ENCODE peak calls at places on chromosome 11, in four cellular contexts. One of them, this sample, is unnamed.

GRCh38 chr11:108788565-108789199 is 123.8 kb downstream of the DDX10 start:
- DNase-seq in psoas muscle: no peak
- DNase-seq in stomach: no peak
- DNase-seq in spleen: no peak
- DNase-seq in this sample: no peak

GRCh38 chr11:32893947-32894827 is 1.6 kb downstream of the QSER1 start:
- DNase-seq in psoas muscle: no peak
- DNase-seq in stomach: no peak
- DNase-seq in spleen: no peak
- DNase-seq in this sample: no peak

GRCh38 chr11:110679323-110679980 is 32.8 kb downstream of the ARHGAP20 start:
- DNase-seq in psoas muscle: no peak
- DNase-seq in stomach: no peak
- DNase-seq in spleen: no peak
- DNase-seq in this sample: no peak

GRCh38 chr11:126498281-126498680 is 142.8 kb downstream of the ST3GAL4 start:
- DNase-seq in psoas muscle: no peak
- DNase-seq in stomach: no peak
- DNase-seq in spleen: no peak
- DNase-seq in this sample: no peak

GRCh38 chr11:45927684-45928413 is 5.4 kb downstream of the LARGE2 start:
- DNase-seq in psoas muscle: no peak
- DNase-seq in stomach: no peak
- DNase-seq in spleen: peak; percentile 76
- DNase-seq in this sample: no peak

GRCh38 chr11:35918716-35919115 is 25.1 kb upstream of the LDLRAD3 start:
- DNase-seq in psoas muscle: no peak
- DNase-seq in stomach: no peak
- DNase-seq in spleen: no peak
- DNase-seq in this sample: no peak

GRCh38 chr11:46737699-46738098 is 18.7 kb downstream of the F2 start:
- DNase-seq in psoas muscle: no peak
- DNase-seq in stomach: no peak
- DNase-seq in spleen: peak; percentile 7
- DNase-seq in this sample: no peak

GRCh38 chr11:68343761-68344256 is 31.4 kb downstream of the LRP5 start:
- DNase-seq in psoas muscle: no peak
- DNase-seq in stomach: peak; percentile 41
- DNase-seq in spleen: no peak
- DNase-seq in this sample: no peak

GRCh38 chr11:45279645-45280044 is 6.5 kb downstream of the SYT13 start:
- DNase-seq in psoas muscle: no peak
- DNase-seq in stomach: no peak
- DNase-seq in spleen: no peak
- DNase-seq in this sample: no peak

GRCh38 chr11:42524534-42525227 is 787.1 kb upstream of the API5 start:
- DNase-seq in psoas muscle: no peak
- DNase-seq in stomach: peak; percentile 45
- DNase-seq in spleen: no peak
- DNase-seq in this sample: peak; percentile 33

GRCh38 chr11:45204761-45205160 is 58.3 kb downstream of the PRDM11 start:
- DNase-seq in psoas muscle: no peak
- DNase-seq in stomach: no peak
- DNase-seq in spleen: no peak
- DNase-seq in this sample: no peak

GRCh38 chr11:69134957-69135356 is 20.8 kb upstream of the SMIM38 start:
- DNase-seq in psoas muscle: no peak
- DNase-seq in stomach: peak; percentile 64
- DNase-seq in spleen: peak; percentile 23
- DNase-seq in this sample: no peak

GRCh38 chr11:46239801-46240061 is 37.7 kb upstream of the CREB3L1 start:
- DNase-seq in psoas muscle: no peak
- DNase-seq in stomach: no peak
- DNase-seq in spleen: no peak
- DNase-seq in this sample: no peak

GRCh38 chr11:83508804-83509203 is 222.6 kb upstream of the CCDC90B start:
- DNase-seq in psoas muscle: no peak
- DNase-seq in stomach: no peak
- DNase-seq in spleen: no peak
- DNase-seq in this sample: no peak

GRCh38 chr11:70614034-70614681 is 215.8 kb downstream of the CTTN start:
- DNase-seq in psoas muscle: no peak
- DNase-seq in stomach: no peak
- DNase-seq in spleen: no peak
- DNase-seq in this sample: no peak

GRCh38 chr11:127058524-127058923 is 58.0 kb upstream of the KIRREL3 start:
- DNase-seq in psoas muscle: no peak
- DNase-seq in stomach: no peak
- DNase-seq in spleen: no peak
- DNase-seq in this sample: no peak

GRCh38 chr11:64164392-64165312 is 1.3 kb downstream of the MACROD1 start:
- DNase-seq in psoas muscle: peak; percentile 89
- DNase-seq in stomach: peak; percentile 35
- DNase-seq in spleen: no peak
- DNase-seq in this sample: no peak

GRCh38 chr11:45391168-45391850 is 105.2 kb upstream of the SYT13 start:
- DNase-seq in psoas muscle: no peak
- DNase-seq in stomach: no peak
- DNase-seq in spleen: no peak
- DNase-seq in this sample: no peak

GRCh38 chr11:120900642-120901041 is 123.3 kb upstream of the TBCEL start:
- DNase-seq in psoas muscle: no peak
- DNase-seq in stomach: no peak
- DNase-seq in spleen: peak; percentile 54
- DNase-seq in this sample: no peak

GRCh38 chr11:19431059-19431398 is 190.3 kb upstream of the E2F8 start:
- DNase-seq in psoas muscle: no peak
- DNase-seq in stomach: peak; percentile 31
- DNase-seq in spleen: no peak
- DNase-seq in this sample: no peak

GRCh38 chr11:12150831-12151382 is 40.5 kb downstream of the MICAL2 start:
- DNase-seq in psoas muscle: no peak
- DNase-seq in stomach: no peak
- DNase-seq in spleen: peak; percentile 15
- DNase-seq in this sample: no peak

GRCh38 chr11:126194121-126194543 is 17.3 kb downstream of the RPUSD4 start:
- DNase-seq in psoas muscle: no peak
- DNase-seq in stomach: peak; percentile 34
- DNase-seq in spleen: no peak
- DNase-seq in this sample: no peak

GRCh38 chr11:96169250-96169649 is 173.7 kb downstream of the MAML2 start:
- DNase-seq in psoas muscle: no peak
- DNase-seq in stomach: no peak
- DNase-seq in spleen: no peak
- DNase-seq in this sample: no peak

GRCh38 chr11:72395993-72396392 is 38.3 kb downstream of the CLPB start:
- DNase-seq in psoas muscle: no peak
- DNase-seq in stomach: no peak
- DNase-seq in spleen: no peak
- DNase-seq in this sample: no peak

GRCh38 chr11:24617856-24618255 is 121.0 kb downstream of the LUZP2 start:
- DNase-seq in psoas muscle: no peak
- DNase-seq in stomach: no peak
- DNase-seq in spleen: no peak
- DNase-seq in this sample: no peak

GRCh38 chr11:23359297-23359696 is 499.0 kb upstream of the CCDC179 start:
- DNase-seq in psoas muscle: no peak
- DNase-seq in stomach: no peak
- DNase-seq in spleen: no peak
- DNase-seq in this sample: no peak

GRCh38 chr11:60863550-60864521 is 3.5 kb upstream of the ZP1 start:
- DNase-seq in psoas muscle: peak; percentile 19
- DNase-seq in stomach: no peak
- DNase-seq in spleen: peak; percentile 28
- DNase-seq in this sample: no peak

GRCh38 chr11:118892515-118892914 is 8.8 kb downstream of the CXCR5 start:
- DNase-seq in psoas muscle: no peak
- DNase-seq in stomach: no peak
- DNase-seq in spleen: peak; percentile 87
- DNase-seq in this sample: no peak
- H3K4me1 ChIP-seq in psoas muscle: peaks cover 28% of the 10 kb centered on the region
- H3K4me1 ChIP-seq in stomach: peaks cover 14% of the 10 kb centered on the region
- H3K4me1 ChIP-seq in spleen: peaks cover 69% of the 10 kb centered on the region
- H3K4me1 ChIP-seq in this sample: peaks cover 5% of the 10 kb centered on the region

DNA sequence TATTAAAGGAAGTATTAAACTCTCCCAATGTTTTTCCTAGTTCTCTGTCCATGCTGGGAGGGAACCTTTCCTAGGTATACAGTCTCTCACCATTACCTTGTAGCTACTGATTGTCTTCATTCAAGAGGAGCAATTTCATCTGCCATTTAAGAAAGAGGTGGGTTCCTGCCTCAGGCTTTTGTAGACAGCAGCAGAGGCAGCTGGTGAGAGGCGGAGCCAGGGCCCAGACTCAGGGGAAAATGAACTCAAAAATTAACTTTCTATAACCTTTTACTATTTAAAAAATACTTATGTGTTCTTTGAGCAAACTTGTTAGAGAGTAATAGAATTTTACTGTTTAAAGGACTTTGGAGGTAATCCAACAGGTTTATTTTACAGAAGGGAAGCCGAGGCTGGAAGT is 133.0 kb downstream of the SNX19 start:
- DNase-seq in psoas muscle: no peak
- DNase-seq in stomach: no peak
- DNase-seq in spleen: no peak
- DNase-seq in this sample: no peak
- H3K27ac ChIP-seq in psoas muscle: peak overlapping the region; percentile 1
- H3K27ac ChIP-seq in stomach: peak overlapping the region; percentile 32
- H3K27ac ChIP-seq in spleen: no peak overlapping the region
- H3K27ac ChIP-seq in this sample: no peak overlapping the region

GRCh38 chr11:3158131-3158591 is 6.9 kb downstream of the OSBPL5 start:
- DNase-seq in psoas muscle: peak; percentile 38
- DNase-seq in stomach: no peak
- DNase-seq in spleen: peak; percentile 65
- DNase-seq in this sample: no peak
- H3K4me1 ChIP-seq in psoas muscle: peaks cover 58% of the 10 kb centered on the region
- H3K4me1 ChIP-seq in stomach: peaks cover 52% of the 10 kb centered on the region
- H3K4me1 ChIP-seq in spleen: peaks cover 7% of the 10 kb centered on the region
- H3K4me1 ChIP-seq in this sample: no peaks in the 10 kb centered on the region

GRCh38 chr11:59676205-59676604 is 7.4 kb upstream of the PATL1 start:
- DNase-seq in psoas muscle: no peak
- DNase-seq in stomach: no peak
- DNase-seq in spleen: no peak
- DNase-seq in this sample: no peak
- H3K27ac ChIP-seq in psoas muscle: no peak overlapping the region
- H3K27ac ChIP-seq in stomach: no peak overlapping the region
- H3K27ac ChIP-seq in spleen: no peak overlapping the region
- H3K27ac ChIP-seq in this sample: no peak overlapping the region

GRCh38 chr11:122711831-122712378 is 56.4 kb downstream of the UBASH3B start:
- DNase-seq in psoas muscle: no peak
- DNase-seq in stomach: no peak
- DNase-seq in spleen: no peak
- DNase-seq in this sample: no peak
- H3K4me1 ChIP-seq in psoas muscle: no peaks in the 10 kb centered on the region
- H3K4me1 ChIP-seq in stomach: no peaks in the 10 kb centered on the region
- H3K4me1 ChIP-seq in spleen: peaks cover 45% of the 10 kb centered on the region
- H3K4me1 ChIP-seq in this sample: no peaks in the 10 kb centered on the region

GRCh38 chr11:105022527-105022926 is 441 bp downstream of the CASP5 start:
- DNase-seq in psoas muscle: no peak
- DNase-seq in stomach: no peak
- DNase-seq in spleen: no peak
- DNase-seq in this sample: no peak

GRCh38 chr11:105022998-105023397 is at the start of gene CASP5:
- DNase-seq in psoas muscle: no peak
- DNase-seq in stomach: no peak
- DNase-seq in spleen: no peak
- DNase-seq in this sample: no peak

GRCh38 chr11:105027671-105028070 is 4.7 kb upstream of the CASP5 start:
- DNase-seq in psoas muscle: no peak
- DNase-seq in stomach: no peak
- DNase-seq in spleen: no peak
- DNase-seq in this sample: no peak

GRCh38 chr11:105024394-105024793 is 1.4 kb upstream of the CASP5 start:
- DNase-seq in psoas muscle: no peak
- DNase-seq in stomach: no peak
- DNase-seq in spleen: no peak
- DNase-seq in this sample: no peak
- H3K27ac ChIP-seq in psoas muscle: no peak overlapping the region
- H3K27ac ChIP-seq in stomach: no peak overlapping the region
- H3K27ac ChIP-seq in spleen: no peak overlapping the region
- H3K27ac ChIP-seq in this sample: no peak overlapping the region

DNA sequence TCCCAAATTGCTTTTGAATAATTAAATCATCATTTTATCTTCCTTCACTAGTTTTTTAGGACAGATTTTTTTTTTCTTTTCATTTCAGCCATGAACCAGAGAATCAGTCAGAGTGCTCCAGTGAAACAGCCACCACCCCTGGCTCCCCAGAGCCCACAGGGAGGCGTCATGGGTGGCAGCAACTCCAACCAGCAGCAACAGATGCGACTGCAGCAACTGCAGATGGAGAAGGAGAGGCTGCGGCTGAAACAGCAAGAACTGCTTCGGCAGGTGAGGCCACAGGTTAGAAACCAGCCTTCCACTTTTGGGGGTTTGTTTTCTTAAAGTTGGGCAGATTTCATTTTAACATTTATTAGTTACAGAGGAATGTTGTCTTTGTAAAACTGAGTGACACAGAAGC is 95.6 kb downstream of the YAP1 start:
- DNase-seq in psoas muscle: no peak
- DNase-seq in stomach: no peak
- DNase-seq in spleen: no peak
- DNase-seq in this sample: no peak
- H3K4me1 ChIP-seq in psoas muscle: peaks cover 2% of the 10 kb centered on the region
- H3K4me1 ChIP-seq in stomach: no peaks in the 10 kb centered on the region
- H3K4me1 ChIP-seq in spleen: no peaks in the 10 kb centered on the region
- H3K4me1 ChIP-seq in this sample: peaks cover 5% of the 10 kb centered on the region

DNA sequence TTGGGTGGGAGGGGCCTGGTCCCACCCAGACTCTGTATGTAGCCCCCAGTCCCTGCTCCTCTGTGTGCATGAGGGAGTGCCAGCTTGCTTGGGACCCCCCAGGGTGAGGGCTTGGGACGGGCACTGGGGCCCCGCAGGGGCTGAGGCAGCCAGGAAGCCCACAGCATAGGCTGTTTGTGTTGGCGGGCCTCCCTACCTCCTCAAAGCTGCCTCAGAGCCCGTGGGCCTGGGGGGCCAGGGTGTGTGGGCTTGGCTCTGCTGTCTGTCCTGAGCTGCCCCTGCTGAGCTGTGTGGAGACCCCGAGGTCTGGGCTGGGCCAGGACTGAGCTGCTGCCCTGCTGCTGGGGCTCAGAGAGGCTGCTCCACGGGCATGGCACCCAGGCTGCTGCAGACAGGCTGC is 3.2 kb downstream of the TSPAN4 start:
- DNase-seq in psoas muscle: no peak
- DNase-seq in stomach: no peak
- DNase-seq in spleen: no peak
- DNase-seq in this sample: no peak
- H3K27ac ChIP-seq in psoas muscle: no peak overlapping the region
- H3K27ac ChIP-seq in stomach: peak overlapping the region; percentile 97
- H3K27ac ChIP-seq in spleen: no peak overlapping the region
- H3K27ac ChIP-seq in this sample: no peak overlapping the region

GRCh38 chr11:76764941-76765340 is 18.2 kb upstream of the TSKU start:
- DNase-seq in psoas muscle: no peak
- DNase-seq in stomach: no peak
- DNase-seq in spleen: peak; percentile 51
- DNase-seq in this sample: no peak
- H3K4me1 ChIP-seq in psoas muscle: peaks cover 12% of the 10 kb centered on the region
- H3K4me1 ChIP-seq in stomach: peaks cover 36% of the 10 kb centered on the region
- H3K4me1 ChIP-seq in spleen: peaks cover 27% of the 10 kb centered on the region
- H3K4me1 ChIP-seq in this sample: peaks cover 28% of the 10 kb centered on the region

GRCh38 chr11:117201906-117202305 is 2.7 kb downstream of the TAGLN start:
- DNase-seq in psoas muscle: no peak
- DNase-seq in stomach: no peak
- DNase-seq in spleen: no peak
- DNase-seq in this sample: no peak
- H3K27ac ChIP-seq in psoas muscle: peak overlapping the region; percentile 25
- H3K27ac ChIP-seq in stomach: peak overlapping the region; percentile 87
- H3K27ac ChIP-seq in spleen: peak overlapping the region; percentile 1
- H3K27ac ChIP-seq in this sample: no peak overlapping the region